ENCODE peak calls at places on chromosomes 6 and 20, in nine cellular contexts. F, E, K, H, Q, A, U, I and S are unnamed samples.

GRCh38 chr6:41733349-41733706 is 2.1 kb downstream of the TFEB start:
- DNase-seq in F (no peak), E (no peak), K (no peak), H (no peak), Q (no peak), A (no peak), U (no peak), I (no peak), S (no peak)

GRCh38 chr6:161265554-161265953 is 8.3 kb downstream of the AGPAT4 start:
- DNase-seq in F (no peak), E (no peak), K (no peak), H (no peak), Q (no peak), A (no peak), U (no peak), I (no peak), S (no peak)

GRCh38 chr20:49405062-49405683 is 77.3 kb downstream of the KCNB1 start:
- DNase-seq in F (no peak), E (no peak), K (no peak), H (no peak), Q (no peak), A (no peak), U (no peak), I (no peak), S (no peak)

GRCh38 chr6:90044833-90045337 is 150.6 kb downstream of the GJA10 start:
- DNase-seq in F (no peak), E (peak), K (peak), H (peak), Q (no peak), A (peak), U (no peak), I (no peak), S (no peak)

GRCh38 chr20:59006864-59007757 is at the start of gene CTSZ:
- DNase-seq in F (peak), E (peak), K (peak), H (peak), Q (no peak), A (peak), U (peak), I (peak), S (peak)

GRCh38 chr6:55250400-55250799 is 76.1 kb downstream of the HCRTR2 start:
- DNase-seq in F (no peak), E (no peak), K (no peak), H (no peak), Q (no peak), A (no peak), U (no peak), I (no peak), S (no peak)

GRCh38 chr6:152110878-152111820 is 303.7 kb downstream of the ESR1 start:
- DNase-seq in F (no peak), E (peak), K (peak), H (no peak), Q (no peak), A (peak), U (no peak), I (no peak), S (no peak)

GRCh38 chr20:16476032-16476431 is 97.2 kb downstream of the KIF16B start:
- DNase-seq in F (peak), E (peak), K (peak), H (peak), Q (peak), A (peak), U (no peak), I (peak), S (no peak)

GRCh38 chr6:157075549-157076426 is 247.5 kb downstream of the TMEM242 start:
- DNase-seq in F (no peak), E (no peak), K (no peak), H (peak), Q (peak), A (no peak), U (no peak), I (peak), S (no peak)

GRCh38 chr6:106069478-106069877 is 16.7 kb upstream of the PRDM1 start:
- DNase-seq in F (peak), E (peak), K (peak), H (peak), Q (no peak), A (peak), U (no peak), I (no peak), S (peak)

GRCh38 chr6:14966111-14966901 is 279.6 kb upstream of the JARID2 start:
- DNase-seq in F (no peak), E (no peak), K (peak), H (peak), Q (no peak), A (no peak), U (peak), I (no peak), S (no peak)

GRCh38 chr6:112802154-112802553 is 455.0 kb downstream of the RFPL4B start:
- DNase-seq in F (no peak), E (peak), K (peak), H (peak), Q (no peak), A (peak), U (no peak), I (no peak), S (no peak)

GRCh38 chr6:90818163-90818562 is 231.3 kb upstream of the MAP3K7 start:
- DNase-seq in F (no peak), E (no peak), K (peak), H (no peak), Q (no peak), A (no peak), U (no peak), I (no peak), S (no peak)

GRCh38 chr20:49452011-49452482 is 30.4 kb downstream of the KCNB1 start:
- DNase-seq in F (peak), E (peak), K (no peak), H (peak), Q (no peak), A (no peak), U (no peak), I (no peak), S (no peak)

GRCh38 chr20:13610205-13610604 is 28.5 kb downstream of the TASP1 start:
- DNase-seq in F (no peak), E (peak), K (no peak), H (no peak), Q (no peak), A (no peak), U (no peak), I (no peak), S (peak)

GRCh38 chr6:37882724-37883413 is 63.3 kb downstream of the ZFAND3 start:
- DNase-seq in F (no peak), E (peak), K (peak), H (peak), Q (no peak), A (peak), U (no peak), I (no peak), S (no peak)

GRCh38 chr6:166173292-166173951 is 5.8 kb upstream of the TBXT start:
- DNase-seq in F (peak), E (peak), K (no peak), H (no peak), Q (peak), A (no peak), U (peak), I (no peak), S (peak)

GRCh38 chr6:167079853-167080297 is 43.0 kb upstream of the CCR6 start:
- DNase-seq in F (no peak), E (no peak), K (no peak), H (no peak), Q (no peak), A (no peak), U (no peak), I (peak), S (no peak)

GRCh38 chr20:10357974-10358373 is 76.0 kb downstream of the MKKS start:
- DNase-seq in F (no peak), E (peak), K (no peak), H (no peak), Q (no peak), A (peak), U (no peak), I (no peak), S (no peak)

GRCh38 chr20:23316626-23317025 is 34.0 kb upstream of the NXT1 start:
- DNase-seq in F (no peak), E (no peak), K (no peak), H (no peak), Q (no peak), A (no peak), U (no peak), I (no peak), S (no peak)

GRCh38 chr20:23325107-23325506 is 25.5 kb upstream of the NXT1 start:
- DNase-seq in F (no peak), E (no peak), K (no peak), H (no peak), Q (no peak), A (no peak), U (no peak), I (no peak), S (no peak)

GRCh38 chr20:23317081-23317480 is 33.5 kb upstream of the NXT1 start:
- DNase-seq in F (no peak), E (no peak), K (no peak), H (no peak), Q (no peak), A (no peak), U (no peak), I (no peak), S (no peak)

GRCh38 chr20:23318347-23318746 is 32.2 kb upstream of the NXT1 start:
- DNase-seq in F (no peak), E (no peak), K (no peak), H (no peak), Q (no peak), A (no peak), U (no peak), I (no peak), S (no peak)

DNA sequence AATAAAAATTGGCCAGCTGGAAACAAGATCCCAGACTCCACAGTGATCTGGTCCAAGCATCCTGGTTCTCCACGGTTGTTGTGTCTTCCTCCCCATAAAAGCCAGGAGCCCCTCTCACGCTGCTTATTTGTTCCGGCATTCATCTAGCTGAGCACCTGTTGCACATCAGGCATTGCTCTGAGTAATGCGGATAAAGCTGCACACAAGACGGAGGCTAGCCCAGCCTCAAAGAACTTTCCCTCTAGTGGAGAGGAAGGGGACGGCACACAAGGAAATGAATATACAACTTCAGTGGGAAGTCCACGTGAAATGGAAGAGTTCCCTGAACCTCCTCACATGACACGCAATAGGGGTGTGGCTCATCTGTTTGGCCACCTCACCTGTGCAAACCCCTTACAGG is 30.3 kb upstream of the NXT1 start:
- DNase-seq in F (no peak), E (peak), K (peak), H (peak), Q (peak), A (no peak), U (no peak), I (no peak), S (peak)
- TF ChIP-seq CTCF in F (no peak), E (peak), K (peak), H (peak), Q (peak), A (peak), U (no peak), I (no peak), S (no peak)

GRCh38 chr20:43691928-43692524 is 25.1 kb downstream of the MYBL2 start:
- DNase-seq in F (peak), E (peak), K (peak), H (peak), Q (peak), A (peak), U (peak), I (peak), S (peak)
- TF ChIP-seq CTCF in F (peak), E (peak), K (peak), H (peak), Q (peak), A (peak), U (peak), I (peak), S (peak)

GRCh38 chr6:82333781-82334180 is 29.8 kb upstream of the TPBG start:
- DNase-seq in F (no peak), E (no peak), K (no peak), H (no peak), Q (no peak), A (no peak), U (no peak), I (no peak), S (no peak)

DNA sequence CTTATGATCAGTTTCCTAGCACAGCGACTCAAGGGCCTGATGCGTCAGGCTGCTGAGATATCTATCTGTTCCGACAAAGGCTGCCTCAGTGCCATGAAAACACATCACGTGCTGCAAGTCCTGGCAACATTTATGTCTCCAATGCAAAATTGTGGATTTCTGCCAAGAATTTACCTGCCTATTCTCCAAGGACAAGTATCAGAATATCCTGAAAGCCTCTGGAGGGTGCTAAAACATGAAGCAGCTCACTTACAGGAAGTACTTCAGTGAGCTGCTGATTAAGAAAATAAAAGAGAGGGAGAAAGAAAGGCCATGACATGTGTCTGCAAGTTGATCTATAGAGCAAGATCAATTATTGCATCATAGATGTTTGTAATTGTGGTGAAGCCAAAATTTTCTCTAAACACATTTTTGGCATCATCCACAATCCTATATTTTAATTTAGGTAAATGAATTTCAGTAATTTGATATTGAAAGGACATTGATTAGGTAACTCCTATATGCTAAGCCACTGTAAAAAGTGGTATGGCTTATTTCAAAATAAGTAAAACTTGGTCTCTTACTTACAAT is 25.8 kb upstream of the TPBG start:
- DNase-seq in F (no peak), E (no peak), K (no peak), H (peak), Q (peak), A (no peak), U (no peak), I (no peak), S (no peak)
- TF ChIP-seq CTCF in F (no peak), E (no peak), K (no peak), H (no peak), Q (no peak), A (no peak), U (no peak), I (no peak), S (no peak)

DNA sequence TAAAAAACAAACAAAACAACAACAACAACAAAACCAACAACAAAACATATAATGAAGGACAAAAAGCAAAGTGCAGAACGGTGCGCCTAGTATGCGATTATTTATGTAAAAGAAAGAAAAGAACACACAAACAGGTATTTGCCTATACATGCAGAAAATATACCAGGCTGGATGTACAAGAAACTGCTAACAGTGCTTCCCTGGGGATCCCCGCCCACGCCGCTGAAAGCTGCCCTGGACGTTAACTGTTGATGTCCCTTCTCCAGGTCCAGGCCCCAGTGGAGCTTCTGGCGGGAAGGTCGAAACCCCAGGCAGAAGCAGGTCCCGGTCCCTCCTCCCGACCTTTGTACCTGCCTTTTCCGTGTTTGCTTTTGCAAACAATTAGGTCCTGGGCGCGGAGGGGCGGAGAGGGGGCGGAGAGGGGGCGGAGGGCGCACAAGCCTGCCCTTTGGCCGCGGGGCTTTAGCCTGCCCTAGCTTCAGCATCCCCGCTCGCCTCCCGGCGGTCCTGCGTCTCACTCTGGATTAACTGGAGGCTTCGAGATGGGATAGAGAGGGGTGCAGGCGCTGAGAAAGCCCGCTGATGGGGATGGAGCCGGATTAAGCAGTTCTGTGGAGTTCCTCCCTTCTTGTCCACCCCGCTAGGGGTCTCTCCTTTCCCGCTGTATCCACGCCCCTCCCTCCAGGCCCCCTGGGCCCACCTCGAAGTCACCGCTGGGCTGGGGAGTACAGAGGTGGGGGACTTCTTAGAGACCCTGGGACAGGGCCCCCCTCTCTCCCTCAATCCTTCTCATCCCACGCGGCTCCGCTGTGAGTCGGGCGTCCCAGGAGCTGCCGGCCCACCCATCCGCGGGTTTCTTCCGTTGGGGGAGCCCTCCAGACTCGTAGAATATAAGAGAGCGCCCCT is 8.2 kb upstream of the AHCY start:
- DNase-seq in F (peak), E (peak), K (no peak), H (no peak), Q (no peak), A (no peak), U (peak), I (no peak), S (peak)
- TF ChIP-seq CTCF in F (no peak), E (peak), K (peak), H (peak), Q (no peak), A (peak), U (no peak), I (no peak), S (peak)

GRCh38 chr6:11663519-11663918 is 115.1 kb downstream of the ADTRP start:
- DNase-seq in F (no peak), E (no peak), K (no peak), H (no peak), Q (no peak), A (no peak), U (no peak), I (no peak), S (no peak)

GRCh38 chr6:11659757-11660156 is 118.8 kb downstream of the ADTRP start:
- DNase-seq in F (no peak), E (no peak), K (no peak), H (no peak), Q (no peak), A (no peak), U (no peak), I (no peak), S (no peak)

GRCh38 chr6:11665636-11666335 is 112.8 kb downstream of the ADTRP start:
- DNase-seq in F (no peak), E (no peak), K (no peak), H (no peak), Q (no peak), A (no peak), U (no peak), I (no peak), S (no peak)

GRCh38 chr6:11667876-11668275 is 110.7 kb downstream of the ADTRP start:
- DNase-seq in F (no peak), E (no peak), K (no peak), H (peak), Q (no peak), A (no peak), U (no peak), I (no peak), S (no peak)

DNA sequence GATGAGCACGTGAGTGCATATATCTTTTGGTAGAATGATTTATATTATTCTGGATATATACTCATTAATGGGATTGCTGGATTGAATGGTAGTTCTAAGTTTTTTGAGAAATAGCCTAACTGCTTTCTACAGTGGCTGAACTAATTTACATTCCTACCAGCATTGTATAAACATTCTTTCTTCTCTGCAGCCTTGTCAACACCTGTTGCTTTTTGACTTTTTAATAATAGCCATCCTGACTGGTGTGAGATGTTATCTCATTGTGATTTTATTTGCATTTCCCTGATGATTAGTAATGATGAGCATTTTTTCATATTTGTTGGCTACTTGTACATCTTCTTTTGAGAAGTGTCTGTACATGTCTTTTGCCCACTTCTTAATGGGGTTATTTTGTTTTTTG is 116.3 kb downstream of the ADTRP start:
- DNase-seq in F (no peak), E (no peak), K (no peak), H (no peak), Q (no peak), A (no peak), U (no peak), I (no peak), S (no peak)
- TF ChIP-seq CTCF in F (no peak), E (no peak), K (no peak), H (no peak), Q (no peak), A (no peak), U (no peak), I (no peak), S (no peak)

GRCh38 chr20:19095762-19096161 is 116.7 kb upstream of the SLC24A3 start:
- DNase-seq in F (no peak), E (no peak), K (no peak), H (peak), Q (no peak), A (no peak), U (no peak), I (no peak), S (no peak)
- TF ChIP-seq CTCF in F (no peak), E (no peak), K (no peak), H (peak), Q (no peak), A (no peak), U (no peak), I (no peak), S (no peak)

GRCh38 chr6:122610690-122611455 is 668 bp downstream of the PKIB start:
- DNase-seq in F (peak), E (peak), K (no peak), H (peak), Q (peak), A (peak), U (peak), I (peak), S (peak)
- TF ChIP-seq CTCF in F (no peak), E (no peak), K (no peak), H (peak), Q (no peak), A (no peak), U (no peak), I (no peak), S (peak)

GRCh38 chr6:149196091-149196490 is 121.4 kb upstream of the TAB2 start:
- DNase-seq in F (no peak), E (no peak), K (no peak), H (no peak), Q (no peak), A (no peak), U (no peak), I (no peak), S (no peak)

GRCh38 chr6:149194815-149195558 is 122.5 kb upstream of the TAB2 start:
- DNase-seq in F (no peak), E (no peak), K (no peak), H (no peak), Q (no peak), A (no peak), U (no peak), I (no peak), S (no peak)

GRCh38 chr6:149186873-149187272 is 130.6 kb upstream of the TAB2 start:
- DNase-seq in F (no peak), E (no peak), K (no peak), H (no peak), Q (no peak), A (no peak), U (no peak), I (no peak), S (no peak)

GRCh38 chr6:149185799-149186357 is 131.6 kb upstream of the TAB2 start:
- DNase-seq in F (no peak), E (no peak), K (no peak), H (no peak), Q (no peak), A (no peak), U (no peak), I (no peak), S (no peak)

GRCh38 chr6:149190228-149190831 is 127.2 kb upstream of the TAB2 start:
- DNase-seq in F (peak), E (peak), K (no peak), H (peak), Q (no peak), A (peak), U (no peak), I (no peak), S (peak)
- TF ChIP-seq CTCF in F (no peak), E (no peak), K (no peak), H (peak), Q (peak), A (no peak), U (no peak), I (peak), S (no peak)